ENCODE peak calls at places on chromosomes 5 and 9, in eight cellular contexts. L is IMR-90, M is choroid plexus epithelial cell, C is suprapubic skin, F is heart left ventricle, T is mammary epithelial cell, J is brain microvascular endothelial cell, O is adrenal gland. Q is an unnamed sample.

GRCh38 chr9:21002040-21002439 is 29.4 kb downstream of the HACD4 start:
- DNase-seq in L (no peak), M (no peak), C (no peak), F (no peak), T (no peak), J (no peak), O (no peak), Q (no peak)

GRCh38 chr5:54159153-54159836 is 151.1 kb downstream of the ARL15 start:
- DNase-seq in L (peak; percentile 69), M (peak; percentile 29), C (no peak), F (no peak), T (peak; percentile 10), J (peak; percentile 32), O (no peak), Q (no peak)

GRCh38 chr5:141747152-141747640 is 65.2 kb upstream of the ARAP3 start:
- DNase-seq in L (peak; percentile 38), M (peak; percentile 84), C (no peak), F (peak; percentile 92), T (peak; percentile 17), J (peak; percentile 61), O (peak; percentile 72), Q (no peak)

GRCh38 chr5:68333649-68334549 is 118.3 kb downstream of the PIK3R1 start:
- DNase-seq in L (peak; percentile 82), M (peak; percentile 78), C (no peak), F (no peak), T (peak; percentile 94), J (peak; percentile 72), O (peak; percentile 16), Q (no peak)

GRCh38 chr9:80605129-80605528 is 1033.4 kb downstream of the TLE4 start:
- DNase-seq in L (peak; percentile 66), M (peak; percentile 81), C (no peak), F (no peak), T (peak; percentile 22), J (no peak), O (no peak), Q (no peak)

GRCh38 chr5:91245871-91246270 is 137.2 kb downstream of the ARRDC3 start:
- DNase-seq in L (peak; percentile 17), M (peak; percentile 39), C (no peak), F (no peak), T (no peak), J (no peak), O (no peak), Q (no peak)

GRCh38 chr5:95283761-95284511 is 958 bp downstream of the MCTP1 start:
- DNase-seq in L (no peak), M (peak; percentile 10), C (no peak), F (peak; percentile 33), T (peak; percentile 35), J (no peak), O (no peak), Q (no peak)

GRCh38 chr9:104923289-104923688 is 4.7 kb downstream of the ABCA1 start:
- DNase-seq in L (peak; percentile 92), M (peak; percentile 95), C (no peak), F (no peak), T (no peak), J (peak; percentile 81), O (peak; percentile 60), Q (peak; percentile 52)

GRCh38 chr5:44085083-44085482 is 304.1 kb downstream of the FGF10 start:
- DNase-seq in L (no peak), M (no peak), C (no peak), F (no peak), T (no peak), J (no peak), O (no peak), Q (no peak)

GRCh38 chr5:135069895-135070657 is 36.0 kb upstream of the PITX1 start:
- DNase-seq in L (no peak), M (no peak), C (peak; percentile 72), F (no peak), T (no peak), J (no peak), O (no peak), Q (no peak)

GRCh38 chr9:76542360-76542759 is 83.4 kb downstream of the GCNT1 start:
- DNase-seq in L (no peak), M (no peak), C (no peak), F (no peak), T (no peak), J (no peak), O (no peak), Q (no peak)

GRCh38 chr5:14491505-14491904 is 90.1 kb upstream of the OTULINL start:
- DNase-seq in L (peak; percentile 75), M (peak; percentile 93), C (no peak), F (peak; percentile 55), T (no peak), J (peak; percentile 69), O (no peak), Q (peak; percentile 23)

GRCh38 chr5:154002511-154003020 is 36.1 kb downstream of the FAM114A2 start:
- DNase-seq in L (no peak), M (no peak), C (no peak), F (no peak), T (no peak), J (no peak), O (no peak), Q (no peak)

GRCh38 chr9:14296462-14296861 is 17.5 kb downstream of the NFIB start:
- DNase-seq in L (no peak), M (no peak), C (peak; percentile 84), F (peak; percentile 67), T (no peak), J (no peak), O (no peak), Q (no peak)

GRCh38 chr5:93595420-93596136 is 12.6 kb downstream of the NR2F1 start:
- DNase-seq in L (no peak), M (peak; percentile 91), C (no peak), F (no peak), T (no peak), J (no peak), O (no peak), Q (no peak)

GRCh38 chr5:147534172-147534951 is 24.5 kb upstream of the DPYSL3 start:
- DNase-seq in L (peak; percentile 77), M (peak; percentile 81), C (no peak), F (no peak), T (no peak), J (no peak), O (no peak), Q (no peak)

GRCh38 chr5:1500411-1501091 is 23.2 kb downstream of the LPCAT1 start:
- DNase-seq in L (no peak), M (no peak), C (no peak), F (peak; percentile 85), T (no peak), J (no peak), O (peak; percentile 82), Q (no peak)

GRCh38 chr5:178940569-178941360 is at the start of gene ZNF454:
- DNase-seq in L (peak; percentile 62), M (peak; percentile 97), C (peak; percentile 92), F (peak; percentile 96), T (no peak), J (peak; percentile 92), O (peak; percentile 72), Q (peak; percentile 40)

GRCh38 chr5:163473613-163474243 is 13.3 kb downstream of the HMMR start:
- DNase-seq in L (no peak), M (no peak), C (no peak), F (no peak), T (no peak), J (no peak), O (no peak), Q (no peak)

GRCh38 chr5:79611046-79611829 is 1.0 kb upstream of the TENT2 start:
- DNase-seq in L (no peak), M (no peak), C (no peak), F (no peak), T (no peak), J (no peak), O (no peak), Q (no peak)

GRCh38 chr9:121508415-121508814 is 8.8 kb upstream of the GGTA1 start:
- DNase-seq in L (no peak), M (no peak), C (no peak), F (no peak), T (no peak), J (no peak), O (no peak), Q (no peak)

GRCh38 chr9:38671372-38671731 is 48.6 kb downstream of the FAM240B start:
- DNase-seq in L (no peak), M (peak; percentile 8), C (no peak), F (no peak), T (no peak), J (no peak), O (no peak), Q (no peak)
- TF ChIP-seq CTCF in L (no peak), M (no peak), C (no peak), F (no peak), T (no peak), J (no peak), O (no peak), Q (no peak)

GRCh38 chr5:2750758-2751464 is 566 bp downstream of the IRX2 start:
- DNase-seq in L (no peak), M (no peak), C (no peak), F (no peak), T (peak; percentile 34), J (no peak), O (no peak), Q (no peak)
- H3K4me3 ChIP-seq in L (peak overlapping the region; percentile 2), M (peak overlapping the region; percentile 11), C (peak overlapping the region; percentile 83), F (peak overlapping the region; percentile 47), T (peak overlapping the region; percentile 94), J (peak overlapping the region; percentile 34), O (no peak overlapping the region), Q (peak overlapping the region; percentile 77)

GRCh38 chr9:100190339-100190738 is 91.3 kb downstream of the INVS start:
- DNase-seq in L (no peak), M (no peak), C (no peak), F (no peak), T (no peak), J (no peak), O (no peak), Q (no peak)
- TF ChIP-seq CTCF in L (no peak), M (no peak), C (no peak), F (no peak), T (no peak), J (no peak), O (no peak), Q (no peak)

GRCh38 chr5:168327451-168327850 is 36.0 kb downstream of the WWC1 start:
- DNase-seq in L (no peak), M (no peak), C (no peak), F (no peak), T (no peak), J (no peak), O (no peak), Q (no peak)

GRCh38 chr5:168328804-168329203 is 37.4 kb downstream of the WWC1 start:
- DNase-seq in L (peak; percentile 56), M (peak; percentile 50), C (no peak), F (no peak), T (no peak), J (no peak), O (no peak), Q (no peak)

GRCh38 chr5:168327994-168328393 is 36.5 kb downstream of the WWC1 start:
- DNase-seq in L (peak; percentile 63), M (no peak), C (no peak), F (no peak), T (no peak), J (no peak), O (no peak), Q (no peak)

GRCh38 chr5:168327019-168327421 is 35.6 kb downstream of the WWC1 start:
- DNase-seq in L (peak; percentile 73), M (no peak), C (no peak), F (no peak), T (no peak), J (no peak), O (no peak), Q (no peak)

GRCh38 chr5:168329302-168329701 is 37.9 kb downstream of the WWC1 start:
- DNase-seq in L (peak; percentile 35), M (no peak), C (no peak), F (no peak), T (no peak), J (no peak), O (no peak), Q (no peak)
- H3K4me3 ChIP-seq in L (no peak overlapping the region), M (no peak overlapping the region), C (no peak overlapping the region), F (no peak overlapping the region), T (no peak overlapping the region), J (no peak overlapping the region), O (no peak overlapping the region), Q (no peak overlapping the region)

GRCh38 chr9:127360829-127361228 is 36.1 kb upstream of the SLC2A8 start:
- DNase-seq in L (peak; percentile 20), M (peak; percentile 56), C (peak; percentile 57), F (no peak), T (peak; percentile 27), J (peak; percentile 8), O (peak; percentile 21), Q (no peak)
- TF ChIP-seq CTCF in L (peak; percentile 37), M (peak; percentile 54), C (no peak), F (no peak), T (peak; percentile 65), J (peak; percentile 55), O (peak; percentile 29), Q (peak; percentile 25)